ENCODE peak calls at places on chromosomes 13 and 19, in four cellular contexts. A is AG04449, W is thoracic aorta, X is neural progenitor cell. Z is an unnamed sample.

GRCh38 chr13:66461021-66461420 is 769.1 kb downstream of the PCDH9 start:
- DNase-seq in A (no peak), W (no peak), X (no peak), Z (no peak)

GRCh38 chr13:44819245-44819644 is 170.0 kb downstream of the NUFIP1 start:
- DNase-seq in A (peak), W (no peak), X (no peak), Z (no peak)

GRCh38 chr19:47422417-47423163 is 3.3 kb upstream of the MEIS3 start:
- DNase-seq in A (no peak), W (no peak), X (no peak), Z (no peak)

GRCh38 chr13:59398127-59398526 is 765.6 kb downstream of the DIAPH3 start:
- DNase-seq in A (no peak), W (no peak), X (no peak), Z (no peak)

GRCh38 chr13:91699863-91700262 is 301.4 kb downstream of the GPC5 start:
- DNase-seq in A (no peak), W (no peak), X (no peak), Z (no peak)

GRCh38 chr19:10096615-10096963 is 5.9 kb downstream of the ANGPTL6 start:
- DNase-seq in A (no peak), W (no peak), X (no peak), Z (no peak)

GRCh38 chr13:96780105-96780504 is 214.2 kb downstream of the OXGR1 start:
- DNase-seq in A (no peak), W (no peak), X (no peak), Z (no peak)

GRCh38 chr13:34207334-34207733 is 389.4 kb downstream of the RFC3 start:
- DNase-seq in A (peak), W (no peak), X (no peak), Z (no peak)

GRCh38 chr19:48837081-48837524 is 812 bp upstream of the HSD17B14 start:
- DNase-seq in A (no peak), W (peak), X (peak), Z (peak)

GRCh38 chr19:45729774-45730388 is 815 bp downstream of the FBXO46 start:
- DNase-seq in A (no peak), W (no peak), X (no peak), Z (peak)

GRCh38 chr19:48455171-48455907 is at the start of gene KCNJ14:
- DNase-seq in A (no peak), W (no peak), X (no peak), Z (no peak)

GRCh38 chr19:30444253-30444671 is 72.1 kb downstream of the ZNF536 start:
- DNase-seq in A (no peak), W (no peak), X (no peak), Z (no peak)

GRCh38 chr19:27774337-27774736 is 1438.6 kb downstream of the UQCRFS1 start:
- DNase-seq in A (no peak), W (no peak), X (no peak), Z (no peak)

GRCh38 chr19:17777840-17778620 is 16.9 kb upstream of the B3GNT3 start:
- DNase-seq in A (no peak), W (no peak), X (peak), Z (peak)

GRCh38 chr19:4776436-4777205 is 14.9 kb upstream of the FEM1A start:
- DNase-seq in A (no peak), W (no peak), X (peak), Z (no peak)

GRCh38 chr19:28169168-28169862 is 1043.6 kb downstream of the UQCRFS1 start:
- DNase-seq in A (no peak), W (no peak), X (peak), Z (peak)

GRCh38 chr19:34838753-34839431 is 65.9 kb upstream of the ZNF599 start:
- DNase-seq in A (no peak), W (no peak), X (peak), Z (peak)

GRCh38 chr19:48302600-48302959 is 22.8 kb upstream of the EMP3 start:
- DNase-seq in A (no peak), W (no peak), X (no peak), Z (no peak)

GRCh38 chr19:55273978-55274707 is 5.8 kb downstream of the HSPBP1 start:
- DNase-seq in A (no peak), W (no peak), X (no peak), Z (no peak)

GRCh38 chr19:29841559-29842367 is 30.0 kb downstream of the CCNE1 start:
- DNase-seq in A (no peak), W (no peak), X (peak), Z (peak)

GRCh38 chr13:26664942-26665341 is 95.6 kb downstream of the GPR12 start:
- DNase-seq in A (no peak), W (no peak), X (no peak), Z (peak)

GRCh38 chr19:34118879-34119748 is 53.2 kb upstream of the LSM14A start:
- DNase-seq in A (no peak), W (no peak), X (no peak), Z (peak)

GRCh38 chr13:44810067-44810840 is 179.0 kb downstream of the NUFIP1 start:
- DNase-seq in A (no peak), W (no peak), X (no peak), Z (peak)

GRCh38 chr19:50708179-50708879 is 11.3 kb downstream of the SHANK1 start:
- DNase-seq in A (no peak), W (no peak), X (no peak), Z (no peak)

GRCh38 chr19:43638214-43638990 is 1.2 kb downstream of the CADM4 start:
- DNase-seq in A (no peak), W (no peak), X (no peak), Z (peak)

GRCh38 chr13:39254606-39255005 is 216.3 kb downstream of the NHLRC3 start:
- DNase-seq in A (no peak), W (no peak), X (no peak), Z (peak)

GRCh38 chr13:34412817-34413365 is 529.2 kb upstream of the NBEA start:
- DNase-seq in A (no peak), W (no peak), X (no peak), Z (no peak)

GRCh38 chr13:93146584-93147292 is 79.9 kb upstream of the GPC6 start:
- DNase-seq in A (no peak), W (no peak), X (no peak), Z (peak)

GRCh38 chr13:38980628-38981078 is 10.0 kb downstream of the STOML3 start:
- DNase-seq in A (no peak), W (no peak), X (peak), Z (no peak)

GRCh38 chr13:67353891-67354459 is 123.8 kb upstream of the PCDH9 start:
- DNase-seq in A (no peak), W (no peak), X (no peak), Z (peak)

GRCh38 chr19:2790194-2790556 is 4.9 kb downstream of the THOP1 start:
- DNase-seq in A (no peak), W (no peak), X (no peak), Z (no peak)

GRCh38 chr13:26784704-26785639 is 24.4 kb upstream of the GPR12 start:
- DNase-seq in A (no peak), W (no peak), X (peak), Z (peak)

GRCh38 chr13:113050856-113051431 is 54.6 kb upstream of the F7 start:
- DNase-seq in A (no peak), W (no peak), X (no peak), Z (peak)

GRCh38 chr19:48760514-48761221 is 5.3 kb downstream of the FGF21 start:
- DNase-seq in A (no peak), W (no peak), X (no peak), Z (no peak)

GRCh38 chr13:30744056-30744684 is 8.8 kb downstream of the ALOX5AP start:
- DNase-seq in A (no peak), W (no peak), X (no peak), Z (no peak)

GRCh38 chr19:5826531-5827341 is 12.8 kb downstream of the FUT6 start:
- DNase-seq in A (no peak), W (no peak), X (peak), Z (peak)